ENCODE peak calls at places on chromosomes 6 and 20, in seven cellular contexts. V, P, O, Q, W, G and K are unnamed samples.

GRCh38 chr6:22470454-22471368 is 98.7 kb upstream of the HDGFL1 start:
- DNase-seq in V (no peak), P (no peak), O (no peak), Q (no peak), W (no peak), G (no peak), K (peak; percentile 51)

GRCh38 chr6:16563628-16564240 is 197.5 kb downstream of the ATXN1 start:
- DNase-seq in V (no peak), P (no peak), O (no peak), Q (no peak), W (no peak), G (no peak), K (no peak)

GRCh38 chr6:14818422-14818884 is 427.4 kb upstream of the JARID2 start:
- DNase-seq in V (no peak), P (no peak), O (no peak), Q (no peak), W (no peak), G (no peak), K (no peak)

GRCh38 chr6:40414617-40415016 is 172.5 kb downstream of the LRFN2 start:
- DNase-seq in V (no peak), P (no peak), O (no peak), Q (no peak), W (no peak), G (no peak), K (no peak)

GRCh38 chr6:148144917-148145521 is 197.6 kb upstream of the SASH1 start:
- DNase-seq in V (peak; percentile 31), P (peak; percentile 80), O (peak; percentile 66), Q (peak; percentile 74), W (peak; percentile 72), G (peak; percentile 84), K (peak; percentile 73)

GRCh38 chr6:158849899-158850806 is 31.0 kb upstream of the EZR start:
- DNase-seq in V (no peak), P (peak; percentile 93), O (no peak), Q (peak; percentile 94), W (no peak), G (peak; percentile 99), K (peak; percentile 97)

GRCh38 chr6:169253341-169253740 is 305 bp downstream of the THBS2 start:
- DNase-seq in V (no peak), P (no peak), O (no peak), Q (no peak), W (no peak), G (no peak), K (no peak)

GRCh38 chr6:34518669-34519365 is 37.3 kb downstream of the SPDEF start:
- DNase-seq in V (no peak), P (no peak), O (no peak), Q (no peak), W (no peak), G (no peak), K (no peak)

GRCh38 chr6:3022765-3023662 is 23.3 kb downstream of the NQO2 start:
- DNase-seq in V (no peak), P (peak; percentile 62), O (peak; percentile 48), Q (no peak), W (no peak), G (peak; percentile 38), K (no peak)

GRCh38 chr6:98054453-98054852 is 771.4 kb upstream of the MMS22L start:
- DNase-seq in V (no peak), P (peak; percentile 42), O (no peak), Q (no peak), W (no peak), G (no peak), K (peak; percentile 1)

GRCh38 chr6:52098649-52099184 is 11.3 kb upstream of the PKHD1 start:
- DNase-seq in V (no peak), P (no peak), O (no peak), Q (no peak), W (no peak), G (no peak), K (no peak)

GRCh38 chr6:143410859-143411270 is 39.6 kb downstream of the ADAT2 start:
- DNase-seq in V (no peak), P (peak; percentile 28), O (no peak), Q (no peak), W (no peak), G (peak; percentile 33), K (peak; percentile 54)

GRCh38 chr6:136749359-136749758 is 42.9 kb downstream of the MAP3K5 start:
- DNase-seq in V (no peak), P (no peak), O (no peak), Q (no peak), W (no peak), G (no peak), K (no peak)

GRCh38 chr6:32741203-32741960 is at the start of gene HLA-DQA2:
- DNase-seq in V (no peak), P (peak; percentile 9), O (no peak), Q (no peak), W (no peak), G (no peak), K (no peak)

GRCh38 chr6:110325197-110325596 is 33.0 kb downstream of the METTL24 start:
- DNase-seq in V (no peak), P (no peak), O (no peak), Q (peak; percentile 93), W (no peak), G (no peak), K (peak; percentile 85)

GRCh38 chr6:44653761-44654218 is 266.3 kb downstream of the CDC5L start:
- DNase-seq in V (no peak), P (no peak), O (no peak), Q (peak; percentile 61), W (no peak), G (no peak), K (peak; percentile 31)

GRCh38 chr6:22980446-22980845 is 411.1 kb downstream of the HDGFL1 start:
- DNase-seq in V (no peak), P (no peak), O (no peak), Q (peak; percentile 55), W (no peak), G (no peak), K (peak; percentile 26)

GRCh38 chr6:5085638-5086293 is 625 bp downstream of the PPP1R3G start:
- DNase-seq in V (no peak), P (peak; percentile 74), O (peak; percentile 65), Q (peak; percentile 70), W (peak; percentile 49), G (peak; percentile 53), K (peak; percentile 30)

DNA sequence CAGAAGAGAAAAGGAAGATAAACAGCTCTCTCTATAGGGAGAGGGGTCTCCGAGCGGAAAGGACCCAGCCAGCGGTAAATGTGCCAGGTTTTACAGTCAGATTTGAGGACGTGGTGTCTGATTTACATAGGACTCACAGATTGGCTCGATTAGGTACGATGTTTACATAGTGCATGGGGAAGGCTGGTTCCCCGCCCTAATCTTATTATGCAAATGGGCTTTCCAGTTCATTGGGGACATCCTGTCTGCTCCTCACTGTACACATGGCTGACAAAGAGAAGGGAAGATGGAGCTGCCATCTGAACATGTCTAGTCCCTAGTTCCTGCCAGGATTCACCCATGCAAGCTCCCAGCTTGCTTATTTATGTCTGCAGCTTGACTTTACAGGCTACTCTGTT is 119.9 kb downstream of the RNF144B start:
- DNase-seq in V (no peak), P (peak; percentile 44), O (no peak), Q (no peak), W (no peak), G (no peak), K (no peak)
- H3K23ac ChIP-seq in V (no peak overlapping the region), P (no peak overlapping the region), O (no peak overlapping the region), Q (no peak overlapping the region), W (no peak overlapping the region), G (no peak overlapping the region), K (no peak overlapping the region)

DNA sequence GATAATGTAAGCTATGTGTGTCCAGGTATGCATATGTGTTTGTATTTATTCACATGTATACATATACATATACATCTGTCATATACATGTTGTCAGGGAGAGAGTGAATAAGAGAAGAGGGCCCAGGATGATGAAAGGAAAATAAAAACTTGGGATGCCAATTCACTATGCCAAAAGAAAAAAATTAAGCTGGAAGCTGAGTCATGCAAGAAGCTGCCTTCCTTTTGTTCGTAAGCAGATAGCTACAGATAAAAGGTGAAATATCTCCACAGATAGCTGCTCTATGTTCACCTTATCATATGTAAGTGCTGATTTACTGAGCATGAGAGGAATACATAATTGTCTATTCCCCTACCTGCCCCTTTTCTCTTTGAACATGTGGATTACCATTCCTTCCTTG is 579.9 kb downstream of the EPM2A start:
- DNase-seq in V (no peak), P (peak; percentile 15), O (no peak), Q (no peak), W (no peak), G (peak; percentile 24), K (peak; percentile 5)
- H3K4me2 ChIP-seq in V (no peak overlapping the region), P (no peak overlapping the region), O (no peak overlapping the region), Q (no peak overlapping the region), W (no peak overlapping the region), G (no peak overlapping the region), K (no peak overlapping the region)

GRCh38 chr20:43244647-43245046 is 54.9 kb upstream of the PTPRT start:
- DNase-seq in V (no peak), P (no peak), O (no peak), Q (no peak), W (no peak), G (no peak), K (no peak)
- H4K8ac ChIP-seq in V (no peak overlapping the region), P (no peak overlapping the region), O (no peak overlapping the region), Q (no peak overlapping the region), W (no peak overlapping the region), G (no peak overlapping the region), K (no peak overlapping the region)

DNA sequence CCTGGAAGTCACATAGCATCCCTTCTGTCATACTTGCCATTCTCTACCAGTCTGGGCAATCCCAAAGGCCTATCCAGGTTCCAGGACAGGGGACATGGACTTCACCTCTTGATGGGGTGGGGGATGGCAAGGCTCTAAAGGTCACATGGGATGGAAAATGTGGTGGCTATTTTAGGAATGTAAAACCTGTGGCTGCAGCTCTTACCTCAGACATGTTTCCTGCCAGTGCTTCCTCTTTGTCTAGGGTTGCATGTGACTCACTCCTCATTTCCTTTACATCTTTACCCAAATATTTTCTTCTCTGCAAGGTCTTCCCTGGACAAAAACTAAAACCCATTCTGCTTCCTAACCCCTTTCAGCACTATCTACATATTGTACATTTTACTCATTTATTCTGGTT is 135.7 kb downstream of the BTBD3 start:
- DNase-seq in V (no peak), P (peak; percentile 92), O (no peak), Q (peak; percentile 31), W (no peak), G (peak; percentile 8), K (peak; percentile 77)
- H3K23ac ChIP-seq in V (no peak overlapping the region), P (no peak overlapping the region), O (no peak overlapping the region), Q (no peak overlapping the region), W (no peak overlapping the region), G (no peak overlapping the region), K (peak overlapping the region; percentile 76)

GRCh38 chr6:107496892-107497684 is 7.2 kb downstream of the SOBP start:
- DNase-seq in V (no peak), P (no peak), O (no peak), Q (peak; percentile 1), W (no peak), G (peak; percentile 83), K (no peak)
- H3K4me2 ChIP-seq in V (no peak overlapping the region), P (no peak overlapping the region), O (no peak overlapping the region), Q (no peak overlapping the region), W (no peak overlapping the region), G (no peak overlapping the region), K (no peak overlapping the region)

DNA sequence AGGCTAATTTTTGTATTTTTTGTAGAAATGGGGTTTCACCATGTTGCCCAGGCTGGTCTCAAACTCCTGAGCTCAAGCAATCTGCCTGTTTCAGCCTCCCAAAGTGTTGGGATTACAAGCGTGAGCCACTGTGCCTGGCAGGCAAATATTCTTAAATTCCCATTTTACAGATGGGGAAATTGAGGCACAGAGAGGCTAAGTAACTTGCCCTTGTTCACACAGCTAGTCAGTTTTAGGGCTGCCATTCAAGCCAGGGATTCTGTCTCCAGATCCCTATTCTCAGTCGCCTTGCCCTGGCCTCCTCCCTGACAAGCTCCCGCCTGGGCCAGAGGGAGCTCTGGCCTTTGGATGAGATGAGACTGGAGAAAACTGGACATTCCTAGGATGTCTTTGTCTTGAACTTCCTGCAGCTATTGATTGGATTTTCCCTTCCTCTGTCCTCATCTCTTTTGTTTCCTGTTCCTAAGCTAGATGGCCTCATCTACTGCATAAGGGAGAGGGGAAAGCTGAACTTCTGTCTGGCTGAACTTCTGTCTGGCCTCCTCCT is 90.5 kb downstream of the NDUFAF5 start:
- DNase-seq in V (no peak), P (no peak), O (no peak), Q (no peak), W (no peak), G (no peak), K (no peak)
- H4K8ac ChIP-seq in V (no peak overlapping the region), P (no peak overlapping the region), O (no peak overlapping the region), Q (no peak overlapping the region), W (no peak overlapping the region), G (no peak overlapping the region), K (no peak overlapping the region)